ENCODE peak calls at places on chromosomes 4 and X, in five cellular contexts. D, E, N, T and L are unnamed samples.

GRCh38 chrX:136147320-136147901 is at the start of gene FHL1:
- DNase-seq in D (peak; percentile 63), E (peak; percentile 32), N (no peak), T (peak; percentile 40), L (peak; percentile 47)

GRCh38 chr4:104592894-104593470 is 98.3 kb upstream of the CXXC4 start:
- DNase-seq in D (no peak), E (no peak), N (no peak), T (peak; percentile 24), L (no peak)

GRCh38 chrX:106698693-106699092 is 27.8 kb upstream of the RNF128 start:
- DNase-seq in D (no peak), E (no peak), N (peak; percentile 6), T (no peak), L (no peak)

GRCh38 chrX:107272431-107272921 is 66.1 kb downstream of the DNAAF6 start:
- DNase-seq in D (no peak), E (no peak), N (no peak), T (peak; percentile 14), L (no peak)

GRCh38 chrX:72142094-72142843 is 10.6 kb upstream of the RTL5 start:
- DNase-seq in D (no peak), E (no peak), N (no peak), T (peak; percentile 26), L (no peak)

GRCh38 chr4:40003986-40004385 is 26.3 kb upstream of the PDS5A start:
- DNase-seq in D (no peak), E (no peak), N (peak; percentile 27), T (no peak), L (no peak)

GRCh38 chrX:103687073-103687695 is 685 bp upstream of the MORF4L2 start:
- DNase-seq in D (peak; percentile 84), E (no peak), N (no peak), T (peak; percentile 97), L (peak; percentile 81)

GRCh38 chr4:129583868-129584267 is 487.9 kb downstream of the C4orf33 start:
- DNase-seq in D (peak; percentile 13), E (no peak), N (no peak), T (no peak), L (no peak)

GRCh38 chr4:121307441-121308327 is 73.1 kb downstream of the QRFPR start:
- DNase-seq in D (peak; percentile 31), E (peak; percentile 24), N (peak; percentile 63), T (peak; percentile 72), L (peak; percentile 86)

GRCh38 chrX:131614241-131614640 is 70.4 kb downstream of the OR13H1 start:
- DNase-seq in D (no peak), E (no peak), N (no peak), T (no peak), L (no peak)

GRCh38 chrX:134679226-134679625 is 21.0 kb upstream of the PLAC1 start:
- DNase-seq in D (no peak), E (no peak), N (no peak), T (no peak), L (no peak)

GRCh38 chr4:2834001-2834921 is 9.4 kb upstream of the ADD1 start:
- DNase-seq in D (no peak), E (no peak), N (no peak), T (peak; percentile 3), L (no peak)

GRCh38 chrX:96685205-96686099 is 810 bp downstream of the DIAPH2 start:
- DNase-seq in D (peak; percentile 41), E (peak; percentile 63), N (peak; percentile 48), T (peak; percentile 58), L (peak; percentile 57)

GRCh38 chr4:70802923-70803605 is 36.6 kb downstream of the GRSF1 start:
- DNase-seq in D (no peak), E (no peak), N (no peak), T (peak; percentile 24), L (no peak)

GRCh38 chr4:15778742-15779231 is 659 bp downstream of the CD38 start:
- DNase-seq in D (peak; percentile 78), E (no peak), N (no peak), T (peak; percentile 18), L (peak; percentile 87)

GRCh38 chr4:98661356-98662054 is 3.1 kb upstream of the TSPAN5 start:
- DNase-seq in D (no peak), E (peak; percentile 39), N (peak; percentile 69), T (peak; percentile 55), L (no peak)

GRCh38 chr4:123731009-123731408 is 334.4 kb downstream of the SPRY1 start:
- DNase-seq in D (no peak), E (no peak), N (no peak), T (no peak), L (no peak)

GRCh38 chr4:82402196-82402775 is 28.0 kb downstream of the HNRNPDL start:
- DNase-seq in D (no peak), E (no peak), N (no peak), T (no peak), L (no peak)

GRCh38 chrX:120213438-120214265 is 37.0 kb upstream of the ZBTB33 start:
- DNase-seq in D (peak; percentile 63), E (peak; percentile 67), N (peak; percentile 55), T (peak; percentile 63), L (peak; percentile 63)

GRCh38 chr4:60611762-60612496 is 588.2 kb upstream of the ADGRL3 start:
- DNase-seq in D (no peak), E (no peak), N (peak; percentile 95), T (peak; percentile 10), L (no peak)

GRCh38 chr4:141660880-141661279 is 24.5 kb downstream of the IL15 start:
- DNase-seq in D (no peak), E (no peak), N (no peak), T (no peak), L (no peak)

GRCh38 chr4:48008021-48008596 is 8.4 kb downstream of the CNGA1 start:
- DNase-seq in D (no peak), E (no peak), N (peak; percentile 21), T (no peak), L (no peak)

GRCh38 chr4:19722404-19722803 is 529.3 kb upstream of the SLIT2 start:
- DNase-seq in D (no peak), E (peak; percentile 88), N (no peak), T (no peak), L (no peak)

GRCh38 chrX:123060986-123061385 is 123.1 kb upstream of the GRIA3 start:
- DNase-seq in D (no peak), E (no peak), N (peak; percentile 63), T (no peak), L (no peak)

GRCh38 chr4:153075256-153075630 is 129.0 kb upstream of the TRIM2 start:
- DNase-seq in D (no peak), E (no peak), N (no peak), T (no peak), L (no peak)

GRCh38 chr4:57462843-57463242 is 352.7 kb upstream of the IGFBP7 start:
- DNase-seq in D (no peak), E (no peak), N (no peak), T (peak; percentile 48), L (no peak)

GRCh38 chr4:57465321-57466056 is 355.3 kb upstream of the IGFBP7 start:
- DNase-seq in D (no peak), E (no peak), N (no peak), T (no peak), L (no peak)

GRCh38 chr4:57460967-57461366 is 350.8 kb upstream of the IGFBP7 start:
- DNase-seq in D (no peak), E (no peak), N (no peak), T (no peak), L (no peak)
- TF ChIP-seq EZH2 in D (no peak), E (no peak), N (no peak), T (no peak), L (no peak)

DNA sequence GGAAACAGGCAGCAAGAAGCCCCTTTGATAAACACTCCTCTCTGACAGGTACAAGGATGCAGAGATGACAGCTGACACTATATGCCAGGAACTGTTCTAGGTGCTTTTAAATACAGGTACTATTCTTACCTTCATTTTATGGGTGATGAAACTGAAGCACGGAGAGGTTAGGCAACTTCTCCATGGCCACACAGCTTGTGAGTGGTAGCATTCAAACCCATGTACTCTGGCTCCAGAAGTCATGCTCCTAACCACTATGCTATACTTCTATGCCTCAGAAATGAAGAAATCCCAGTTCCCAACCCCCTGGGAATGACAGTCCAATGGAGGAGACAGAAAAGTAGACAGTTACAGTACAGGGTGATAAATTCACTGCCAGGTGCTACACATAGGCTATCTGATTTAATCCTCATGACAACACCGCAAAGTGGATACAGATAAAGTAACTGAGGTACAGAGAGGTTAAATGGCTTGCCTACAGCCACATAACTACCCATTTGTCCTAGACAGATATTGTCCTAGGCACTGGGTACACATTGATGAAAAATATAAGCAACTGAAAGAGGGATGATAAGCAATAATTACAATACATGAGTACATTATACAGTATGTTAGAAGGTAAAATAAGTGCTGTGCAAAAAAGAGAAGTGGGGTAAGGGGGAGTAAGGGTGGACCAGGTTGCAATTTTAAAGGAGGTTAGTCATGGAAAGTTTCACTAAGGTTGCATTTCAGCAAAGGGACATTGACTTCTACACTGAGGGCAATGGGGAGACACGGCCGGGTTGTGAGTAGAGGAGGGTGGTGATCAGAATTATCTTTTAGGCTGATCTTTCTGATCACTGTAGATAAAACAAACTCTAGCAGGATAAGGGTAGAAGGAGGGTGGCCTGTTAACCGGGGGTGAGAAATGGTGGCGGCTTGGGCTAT is 1.6 kb upstream of the F8 start:
- DNase-seq in D (no peak), E (no peak), N (no peak), T (no peak), L (no peak)
- H3K36me3 ChIP-seq in D (no peaks in the 10 kb centered on the region), E (no peaks in the 10 kb centered on the region), N (no peaks in the 10 kb centered on the region), T (no peaks in the 10 kb centered on the region), L (no peaks in the 10 kb centered on the region)

DNA sequence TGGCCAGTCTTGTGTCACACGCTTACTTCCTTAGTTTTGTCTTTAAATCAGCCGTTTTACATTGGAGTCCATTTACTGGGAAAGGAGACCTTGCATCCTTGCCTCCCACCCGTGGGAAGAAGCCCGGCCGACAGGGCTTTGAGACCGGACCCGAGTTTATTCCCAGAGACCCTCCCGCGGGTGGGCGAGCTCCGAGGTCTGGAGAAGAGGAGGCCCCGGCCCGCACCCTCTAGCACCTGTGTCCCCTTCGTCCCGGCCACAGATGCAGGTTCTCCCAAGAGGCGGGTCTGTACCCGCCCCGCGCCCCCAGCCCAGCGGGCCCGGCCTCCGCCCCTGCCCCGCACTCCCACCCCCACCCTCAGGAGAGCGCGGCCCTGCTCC is 3.8 kb upstream of the SLC26A1 start:
- DNase-seq in D (no peak), E (no peak), N (no peak), T (no peak), L (no peak)
- TF ChIP-seq EZH2 in D (no peak), E (peak; percentile 51), N (no peak), T (no peak), L (no peak)

GRCh38 chr4:8392591-8393190 is 47.8 kb downstream of the ACOX3 start:
- DNase-seq in D (peak; percentile 26), E (peak; percentile 12), N (no peak), T (no peak), L (no peak)

GRCh38 chr4:8391071-8391470 is 49.5 kb downstream of the ACOX3 start:
- DNase-seq in D (no peak), E (no peak), N (no peak), T (no peak), L (no peak)

GRCh38 chr4:8391972-8392371 is 48.6 kb downstream of the ACOX3 start:
- DNase-seq in D (peak; percentile 11), E (peak; percentile 96), N (peak; percentile 33), T (no peak), L (no peak)

GRCh38 chr4:8388471-8388870 is 52.1 kb downstream of the ACOX3 start:
- DNase-seq in D (no peak), E (no peak), N (no peak), T (no peak), L (no peak)

DNA sequence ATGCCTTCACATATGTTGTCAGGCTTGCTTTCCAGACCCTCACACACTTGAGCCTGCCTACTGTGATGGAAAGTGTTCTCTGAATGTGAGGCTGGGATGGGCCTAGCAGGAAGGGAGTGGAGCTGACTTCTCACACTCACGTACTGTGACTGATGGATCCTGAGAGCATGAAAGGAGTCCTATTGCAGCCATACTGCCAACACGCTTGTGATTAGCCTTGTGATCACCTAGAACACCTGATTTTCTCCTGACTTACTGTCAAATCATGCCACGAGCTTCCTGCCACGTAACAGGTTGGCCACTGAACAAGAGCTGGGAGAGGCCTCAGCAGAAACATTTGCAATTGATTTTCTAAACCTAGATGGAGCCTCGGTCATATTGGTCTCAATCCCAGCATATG is 49.9 kb downstream of the ACOX3 start:
- DNase-seq in D (no peak), E (no peak), N (no peak), T (no peak), L (no peak)
- H3K36me3 ChIP-seq in D (peaks cover 28% of the 10 kb centered on the region), E (no peaks in the 10 kb centered on the region), N (no peaks in the 10 kb centered on the region), T (no peaks in the 10 kb centered on the region), L (no peaks in the 10 kb centered on the region)